ENCODE peak calls at places on chromosomes 13 and 19, in nine cellular contexts. F is kidney, M is endodermal cell, I is astrocyte of the cerebellum, L is testis, D is HL-60, X is Peyer's patch, H is kidney epithelial cell, K is stomach. G is an unnamed sample.

GRCh38 chr13:34634443-34634842 is 307.6 kb upstream of the NBEA start:
- DNase-seq in X (no peak), M (no peak), H (no peak), F (no peak), I (no peak), D (no peak), K (no peak), L (no peak), G (no peak)

GRCh38 chr19:6271251-6271650 is 8.5 kb downstream of the MLLT1 start:
- DNase-seq in F (peak), D (no peak), X (peak), K (no peak), I (no peak), H (no peak), L (no peak), M (peak), G (peak)

GRCh38 chr13:80341771-80342271 is 895 bp upstream of the SPRY2 start:
- DNase-seq in I (no peak), L (peak), M (peak), X (peak), F (no peak), D (peak), H (no peak), K (no peak), G (peak)

GRCh38 chr13:75226092-75226491 is 255.9 kb downstream of the TBC1D4 start:
- DNase-seq in D (no peak), H (no peak), K (no peak), L (peak), X (no peak), F (peak), M (peak), I (no peak), G (no peak)

GRCh38 chr13:80083516-80084085 is 257.3 kb downstream of the SPRY2 start:
- DNase-seq in L (no peak), M (no peak), F (no peak), D (no peak), K (no peak), I (peak), H (no peak), X (no peak), G (peak)

GRCh38 chr13:113647351-113648217 is 10.4 kb downstream of the ATP4B start:
- DNase-seq in H (peak), K (peak), D (peak), M (peak), I (no peak), X (peak), L (peak), F (peak), G (peak)

GRCh38 chr19:52963229-52963760 is 614 bp upstream of the ZNF816 start:
- DNase-seq in X (peak), I (no peak), H (no peak), F (peak), K (no peak), L (peak), D (no peak), M (peak), G (no peak)

GRCh38 chr19:4577020-4577782 is 17.7 kb upstream of the SEMA6B start:
- DNase-seq in D (no peak), M (peak), L (no peak), K (no peak), H (no peak), F (no peak), X (no peak), I (no peak), G (no peak)

GRCh38 chr19:1169921-1170885 is 3.9 kb downstream of the SBNO2 start:
- DNase-seq in K (peak), F (peak), D (no peak), L (peak), H (no peak), X (no peak), M (no peak), I (no peak), G (peak)

GRCh38 chr19:4705413-4706131 is 18.1 kb downstream of the DPP9 start:
- DNase-seq in I (no peak), H (no peak), F (no peak), M (no peak), X (no peak), D (no peak), K (no peak), L (no peak), G (no peak)

GRCh38 chr19:50368649-50369570 is 3.5 kb upstream of the NAPSA start:
- DNase-seq in K (peak), D (peak), F (peak), H (no peak), X (peak), M (peak), L (peak), I (peak), G (peak)

GRCh38 chr13:44058586-44059238 is 179.0 kb downstream of the LACC1 start:
- DNase-seq in X (no peak), F (no peak), H (no peak), K (no peak), D (no peak), M (no peak), L (no peak), I (no peak), G (no peak)

GRCh38 chr13:98998831-98999634 is 21.2 kb upstream of the DOCK9 start:
- DNase-seq in L (no peak), K (no peak), F (no peak), X (no peak), H (no peak), I (no peak), D (no peak), M (peak), G (peak)

GRCh38 chr13:114002009-114002544 is 28.2 kb upstream of the C13orf46 start:
- DNase-seq in I (no peak), X (peak), D (no peak), L (no peak), F (peak), K (peak), H (no peak), M (no peak), G (peak)

GRCh38 chr19:31715249-31715944 is 366.2 kb upstream of the TSHZ3 start:
- DNase-seq in M (peak), H (no peak), K (no peak), I (no peak), F (no peak), X (no peak), L (no peak), D (no peak), G (peak)

GRCh38 chr13:39226359-39226758 is 188.1 kb downstream of the NHLRC3 start:
- DNase-seq in D (no peak), L (peak), H (no peak), X (no peak), F (no peak), K (no peak), M (no peak), I (no peak), G (no peak)

DNA sequence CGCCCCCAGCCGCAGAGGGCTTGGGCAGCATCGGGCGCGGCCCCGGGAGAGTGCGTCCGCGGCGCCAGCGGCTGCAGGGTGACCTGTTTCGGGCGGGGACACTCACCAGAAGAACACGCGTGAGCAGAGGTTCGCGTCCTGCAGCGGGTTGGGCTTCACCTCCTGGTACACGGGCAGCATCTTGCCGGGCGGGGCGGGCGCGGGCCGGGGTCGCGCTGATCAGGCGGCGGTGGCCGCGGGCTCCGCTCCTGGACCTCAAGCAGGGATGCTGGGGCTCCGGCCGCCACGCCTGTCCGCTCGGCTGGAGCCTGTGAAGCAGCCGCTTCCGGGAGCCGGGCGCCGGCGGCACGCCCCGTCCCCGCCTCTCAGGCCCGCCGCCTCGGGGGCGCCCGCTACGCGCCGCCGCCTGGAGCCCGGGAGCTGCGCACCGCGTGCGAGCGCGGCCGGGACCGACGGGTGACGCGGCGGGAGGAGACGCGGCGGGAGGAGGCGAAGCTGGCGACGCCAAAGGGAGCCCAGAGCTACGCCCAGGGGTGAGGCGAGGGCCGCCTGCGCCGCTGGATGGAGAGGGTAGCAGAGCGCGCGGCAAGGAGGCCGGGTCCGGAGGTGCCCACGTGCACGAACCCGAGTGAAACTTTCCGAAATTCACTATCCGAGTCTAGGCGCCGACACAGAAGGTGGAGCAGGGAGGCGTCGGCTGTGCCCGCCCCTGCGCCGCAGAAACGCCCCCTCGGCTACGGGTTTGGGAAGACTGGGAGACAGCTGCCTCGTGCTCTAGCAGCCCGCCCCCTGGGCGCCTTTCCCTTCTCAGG is at the start of gene ABCC4:
- DNase-seq in I (no peak), H (no peak), X (peak), L (peak), K (peak), M (peak), D (peak), F (peak), G (peak)
- TF ChIP-seq CTCF in I (no peak), H (no peak), X (no peak), L (no peak), K (no peak), M (no peak), D (no peak), F (no peak), G (peak)

DNA sequence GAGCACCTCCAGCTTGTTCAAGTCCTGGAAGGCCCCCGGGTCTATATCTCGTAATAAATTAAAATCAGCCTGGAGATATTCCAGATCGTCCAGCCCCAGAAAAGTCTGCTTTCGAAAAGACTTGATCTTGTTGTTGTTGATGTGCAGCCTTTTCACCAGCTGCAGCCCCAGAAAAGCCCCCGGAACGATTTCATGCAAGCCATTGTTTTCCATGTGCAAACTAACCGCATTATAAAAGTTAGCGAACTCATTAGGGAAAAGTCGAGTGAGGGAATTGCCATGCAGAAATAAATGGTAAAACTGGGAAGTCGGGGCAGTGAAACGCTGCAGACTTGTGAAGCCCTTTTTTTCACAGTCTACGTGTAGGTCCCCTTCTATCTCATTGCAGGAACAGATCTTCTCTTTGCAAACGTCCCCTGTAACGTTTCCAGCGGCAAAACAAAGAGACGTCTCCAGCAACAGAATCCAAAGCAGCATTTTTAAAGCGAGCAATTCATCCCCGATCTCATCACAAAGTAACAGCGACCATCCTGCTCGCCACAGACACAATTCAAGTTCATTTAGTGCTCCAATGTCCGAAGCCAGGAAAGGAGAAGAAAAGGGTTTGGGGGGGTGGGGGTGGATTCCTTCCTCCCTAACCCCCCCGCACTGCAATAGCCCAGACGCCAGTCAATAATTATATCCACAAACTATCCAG is 1.1 kb downstream of the SLITRK1 start:
- DNase-seq in L (no peak), K (no peak), M (peak), X (no peak), D (no peak), I (no peak), F (no peak), H (no peak), G (no peak)
- H3K4me3 ChIP-seq in L (no peak), K (no peak), M (peak), X (no peak), D (no peak), I (peak), F (no peak), H (no peak), G (no peak)

DNA sequence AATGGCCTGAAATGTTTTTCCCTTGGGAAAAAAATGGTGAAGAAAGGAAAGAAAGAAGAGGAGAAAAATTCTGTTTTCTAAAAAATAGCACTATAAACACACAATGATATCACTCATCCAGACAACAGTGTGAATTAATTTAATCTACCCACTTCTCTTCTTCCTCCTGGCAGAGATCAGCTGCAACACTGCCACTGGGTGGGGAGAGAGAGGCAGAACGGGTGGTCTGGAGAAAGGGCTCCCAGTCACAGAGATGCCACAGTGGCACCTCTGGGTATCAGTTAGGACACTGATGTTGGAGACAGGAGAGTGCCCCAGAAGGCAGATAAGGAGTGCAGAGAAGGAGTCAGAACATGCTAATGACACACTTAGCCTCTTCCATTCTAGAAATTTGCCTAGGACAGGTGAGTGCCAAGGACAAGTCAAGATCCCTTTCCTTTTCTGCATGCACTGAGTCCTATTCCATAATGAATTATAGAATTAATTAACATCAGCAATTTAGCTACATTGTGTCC is 168.6 kb downstream of the SUCLA2 start:
- DNase-seq in I (no peak), H (no peak), M (no peak), D (no peak), K (no peak), F (no peak), L (no peak), X (no peak), G (no peak)
- TF ChIP-seq CTCF in I (no peak), H (no peak), M (peak), D (no peak), K (no peak), F (no peak), L (no peak), X (no peak), G (no peak)

GRCh38 chr19:23055501-23055900 is 52.5 kb upstream of the ZNF728 start:
- DNase-seq in K (no peak), I (no peak), M (no peak), D (no peak), L (no peak), X (no peak), F (no peak), H (no peak), G (no peak)
- H3K4me3 ChIP-seq in K (no peak), I (no peak), M (no peak), D (no peak), L (no peak), X (no peak), F (no peak), H (no peak), G (no peak)